ENCODE peak calls at places on chromosomes 7 and 10, in five cellular contexts. One of them, this sample, is unnamed.

GRCh38 chr7:63968629-63969028 is 30.0 kb upstream of the ZNF722 start:
- DNase-seq in fibroblast of lung: no peak
- DNase-seq in HCT116: no peak
- DNase-seq in body of pancreas: no peak
- DNase-seq in choroid plexus epithelial cell: no peak
- DNase-seq in this sample: no peak

GRCh38 chr7:137925754-137926153 is 76.1 kb downstream of the CREB3L2 start:
- DNase-seq in HCT116: no peak
- DNase-seq in fibroblast of lung: no peak
- DNase-seq in choroid plexus epithelial cell: no peak
- DNase-seq in body of pancreas: no peak
- DNase-seq in this sample: no peak

GRCh38 chr10:75231672-75232581 is 3.8 kb downstream of the COMTD1 start:
- DNase-seq in fibroblast of lung: no peak
- DNase-seq in body of pancreas: peak; percentile 1
- DNase-seq in choroid plexus epithelial cell: no peak
- DNase-seq in HCT116: no peak
- DNase-seq in this sample: no peak

GRCh38 chr10:29980084-29980483 is 79.3 kb downstream of the JCAD start:
- DNase-seq in body of pancreas: peak; percentile 60
- DNase-seq in fibroblast of lung: peak; percentile 63
- DNase-seq in choroid plexus epithelial cell: no peak
- DNase-seq in HCT116: no peak
- DNase-seq in this sample: no peak

GRCh38 chr10:97589479-97589878 is at the start of gene C10orf62:
- DNase-seq in choroid plexus epithelial cell: no peak
- DNase-seq in body of pancreas: no peak
- DNase-seq in HCT116: no peak
- DNase-seq in fibroblast of lung: no peak
- DNase-seq in this sample: no peak

GRCh38 chr7:55034776-55035175 is 16.0 kb downstream of the EGFR start:
- DNase-seq in fibroblast of lung: no peak
- DNase-seq in HCT116: no peak
- DNase-seq in choroid plexus epithelial cell: no peak
- DNase-seq in body of pancreas: no peak
- DNase-seq in this sample: no peak

GRCh38 chr7:1626769-1627168 is 43.3 kb upstream of the ELFN1 start:
- DNase-seq in choroid plexus epithelial cell: no peak
- DNase-seq in body of pancreas: no peak
- DNase-seq in fibroblast of lung: no peak
- DNase-seq in HCT116: no peak
- DNase-seq in this sample: no peak

GRCh38 chr7:47844311-47844710 is 104.0 kb downstream of the PKD1L1 start:
- DNase-seq in choroid plexus epithelial cell: no peak
- DNase-seq in HCT116: no peak
- DNase-seq in body of pancreas: no peak
- DNase-seq in fibroblast of lung: no peak
- DNase-seq in this sample: no peak

GRCh38 chr10:42491801-42492200 is 146.6 kb downstream of the ZNF33B start:
- DNase-seq in choroid plexus epithelial cell: no peak
- DNase-seq in body of pancreas: no peak
- DNase-seq in HCT116: no peak
- DNase-seq in fibroblast of lung: no peak
- DNase-seq in this sample: no peak

GRCh38 chr10:49375611-49376010 is 20.3 kb downstream of the DRGX start:
- DNase-seq in HCT116: no peak
- DNase-seq in choroid plexus epithelial cell: no peak
- DNase-seq in body of pancreas: no peak
- DNase-seq in fibroblast of lung: no peak
- DNase-seq in this sample: no peak

GRCh38 chr7:19116121-19117080 is 1.0 kb downstream of the TWIST1 start:
- DNase-seq in choroid plexus epithelial cell: peak; percentile 61
- DNase-seq in HCT116: no peak
- DNase-seq in fibroblast of lung: peak; percentile 30
- DNase-seq in body of pancreas: no peak
- DNase-seq in this sample: peak; percentile 27

GRCh38 chr7:38142736-38143135 is 35.3 kb upstream of the STARD3NL start:
- DNase-seq in choroid plexus epithelial cell: no peak
- DNase-seq in HCT116: no peak
- DNase-seq in body of pancreas: no peak
- DNase-seq in fibroblast of lung: no peak
- DNase-seq in this sample: no peak

GRCh38 chr7:43484678-43485355 is 98.1 kb upstream of the STK17A start:
- DNase-seq in body of pancreas: no peak
- DNase-seq in fibroblast of lung: no peak
- DNase-seq in HCT116: no peak
- DNase-seq in choroid plexus epithelial cell: no peak
- DNase-seq in this sample: no peak

GRCh38 chr7:17996442-17997223 is 31.0 kb downstream of the PRPS1L1 start:
- DNase-seq in HCT116: no peak
- DNase-seq in fibroblast of lung: no peak
- DNase-seq in body of pancreas: no peak
- DNase-seq in choroid plexus epithelial cell: no peak
- DNase-seq in this sample: no peak

GRCh38 chr7:38902443-38902842 is 6.5 kb downstream of the VPS41 start:
- DNase-seq in fibroblast of lung: no peak
- DNase-seq in body of pancreas: no peak
- DNase-seq in choroid plexus epithelial cell: no peak
- DNase-seq in HCT116: no peak
- DNase-seq in this sample: no peak

GRCh38 chr10:96832721-96833219 is 672 bp downstream of the LCOR start:
- DNase-seq in fibroblast of lung: peak; percentile 67
- DNase-seq in body of pancreas: peak; percentile 84
- DNase-seq in choroid plexus epithelial cell: peak; percentile 75
- DNase-seq in HCT116: peak; percentile 28
- DNase-seq in this sample: peak; percentile 53

GRCh38 chr10:126634915-126635314 is 35.6 kb downstream of the C10orf90 start:
- DNase-seq in fibroblast of lung: no peak
- DNase-seq in body of pancreas: no peak
- DNase-seq in choroid plexus epithelial cell: peak; percentile 11
- DNase-seq in HCT116: no peak
- DNase-seq in this sample: no peak

GRCh38 chr10:22713853-22714523 is 390 bp downstream of the PIP4K2A start:
- DNase-seq in choroid plexus epithelial cell: peak; percentile 36
- DNase-seq in fibroblast of lung: no peak
- DNase-seq in body of pancreas: peak; percentile 35
- DNase-seq in HCT116: no peak
- DNase-seq in this sample: no peak

GRCh38 chr7:22589641-22590141 is 89.7 kb upstream of the STEAP1B start:
- DNase-seq in fibroblast of lung: peak; percentile 88
- DNase-seq in body of pancreas: no peak
- DNase-seq in HCT116: no peak
- DNase-seq in choroid plexus epithelial cell: peak; percentile 51
- DNase-seq in this sample: peak; percentile 73

GRCh38 chr7:120160166-120160565 is 112.8 kb upstream of the KCND2 start:
- DNase-seq in choroid plexus epithelial cell: no peak
- DNase-seq in body of pancreas: no peak
- DNase-seq in fibroblast of lung: no peak
- DNase-seq in HCT116: no peak
- DNase-seq in this sample: no peak

GRCh38 chr10:105063796-105064195 is 422.7 kb downstream of the SORCS3 start:
- DNase-seq in fibroblast of lung: peak; percentile 3
- DNase-seq in choroid plexus epithelial cell: peak; percentile 1
- DNase-seq in HCT116: peak; percentile 2
- DNase-seq in body of pancreas: peak; percentile 73
- DNase-seq in this sample: no peak

GRCh38 chr10:49141541-49142332 is 7.9 kb upstream of the FAM170B start:
- DNase-seq in choroid plexus epithelial cell: no peak
- DNase-seq in body of pancreas: no peak
- DNase-seq in HCT116: no peak
- DNase-seq in fibroblast of lung: no peak
- DNase-seq in this sample: no peak

GRCh38 chr10:119516381-119517234 is 25.9 kb downstream of the RGS10 start:
- DNase-seq in choroid plexus epithelial cell: peak; percentile 75
- DNase-seq in HCT116: no peak
- DNase-seq in body of pancreas: no peak
- DNase-seq in fibroblast of lung: no peak
- DNase-seq in this sample: no peak

GRCh38 chr7:139758388-139758787 is 19.4 kb downstream of the HIPK2 start:
- DNase-seq in body of pancreas: no peak
- DNase-seq in choroid plexus epithelial cell: no peak
- DNase-seq in HCT116: no peak
- DNase-seq in fibroblast of lung: no peak
- DNase-seq in this sample: no peak

GRCh38 chr7:101934618-101935017 is 117.2 kb downstream of the CUX1 start:
- DNase-seq in HCT116: no peak
- DNase-seq in choroid plexus epithelial cell: no peak
- DNase-seq in fibroblast of lung: no peak
- DNase-seq in body of pancreas: no peak
- DNase-seq in this sample: no peak
- H3K4me3 ChIP-seq in HCT116: no peak overlapping the region
- H3K4me3 ChIP-seq in choroid plexus epithelial cell: no peak overlapping the region
- H3K4me3 ChIP-seq in fibroblast of lung: no peak overlapping the region
- H3K4me3 ChIP-seq in body of pancreas: no peak overlapping the region
- H3K4me3 ChIP-seq in this sample: no peak overlapping the region

DNA sequence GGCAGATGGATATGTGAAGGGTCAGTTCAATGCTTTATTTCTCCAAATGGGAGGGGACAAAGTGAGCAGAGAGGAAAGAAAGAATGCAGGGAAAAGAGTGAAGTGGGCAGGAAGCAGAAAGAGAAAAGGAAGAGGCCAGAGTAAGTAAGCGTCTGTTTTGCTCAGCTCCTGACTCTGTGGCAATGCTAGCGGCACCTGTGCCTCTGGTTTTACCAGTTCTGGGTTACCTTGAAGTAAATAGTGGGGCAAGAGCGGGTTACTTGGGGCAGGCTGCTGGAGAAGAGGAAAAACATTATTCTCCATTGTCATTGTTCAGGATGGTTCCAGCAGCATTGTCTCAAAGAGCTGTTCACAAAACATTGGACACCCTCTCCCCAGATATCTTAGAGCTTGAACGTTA is 1.9 kb downstream of the TAS2R40 start:
- DNase-seq in body of pancreas: no peak
- DNase-seq in choroid plexus epithelial cell: no peak
- DNase-seq in fibroblast of lung: no peak
- DNase-seq in HCT116: no peak
- DNase-seq in this sample: no peak
- TF ChIP-seq CTCF in body of pancreas: no peak
- TF ChIP-seq CTCF in choroid plexus epithelial cell: no peak
- TF ChIP-seq CTCF in fibroblast of lung: no peak
- TF ChIP-seq CTCF in HCT116: no peak
- TF ChIP-seq CTCF in this sample: no peak

DNA sequence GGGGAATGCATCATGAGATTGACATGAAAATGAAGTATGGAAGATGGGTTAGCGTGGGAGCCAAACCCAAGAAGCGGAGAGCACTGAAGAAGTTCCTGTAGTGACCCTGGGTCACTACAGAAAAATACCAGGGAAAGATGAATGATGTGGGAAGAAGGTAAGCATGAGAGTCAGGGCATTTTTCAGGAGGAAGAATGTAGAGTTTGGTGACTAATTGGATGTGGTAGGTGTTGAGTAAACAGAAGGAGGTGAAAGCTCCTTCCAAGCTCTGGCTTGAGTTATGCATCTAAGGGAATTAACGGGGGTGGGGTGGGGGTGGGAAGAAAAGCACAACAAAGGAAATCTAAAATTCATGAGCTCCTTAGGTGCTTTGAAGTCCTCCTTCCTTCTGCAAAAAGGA is 238.1 kb upstream of the AOAH start:
- DNase-seq in fibroblast of lung: no peak
- DNase-seq in HCT116: no peak
- DNase-seq in body of pancreas: no peak
- DNase-seq in choroid plexus epithelial cell: no peak
- DNase-seq in this sample: no peak
- H3K4me3 ChIP-seq in fibroblast of lung: no peak overlapping the region
- H3K4me3 ChIP-seq in HCT116: no peak overlapping the region
- H3K4me3 ChIP-seq in body of pancreas: no peak overlapping the region
- H3K4me3 ChIP-seq in choroid plexus epithelial cell: no peak overlapping the region
- H3K4me3 ChIP-seq in this sample: no peak overlapping the region

DNA sequence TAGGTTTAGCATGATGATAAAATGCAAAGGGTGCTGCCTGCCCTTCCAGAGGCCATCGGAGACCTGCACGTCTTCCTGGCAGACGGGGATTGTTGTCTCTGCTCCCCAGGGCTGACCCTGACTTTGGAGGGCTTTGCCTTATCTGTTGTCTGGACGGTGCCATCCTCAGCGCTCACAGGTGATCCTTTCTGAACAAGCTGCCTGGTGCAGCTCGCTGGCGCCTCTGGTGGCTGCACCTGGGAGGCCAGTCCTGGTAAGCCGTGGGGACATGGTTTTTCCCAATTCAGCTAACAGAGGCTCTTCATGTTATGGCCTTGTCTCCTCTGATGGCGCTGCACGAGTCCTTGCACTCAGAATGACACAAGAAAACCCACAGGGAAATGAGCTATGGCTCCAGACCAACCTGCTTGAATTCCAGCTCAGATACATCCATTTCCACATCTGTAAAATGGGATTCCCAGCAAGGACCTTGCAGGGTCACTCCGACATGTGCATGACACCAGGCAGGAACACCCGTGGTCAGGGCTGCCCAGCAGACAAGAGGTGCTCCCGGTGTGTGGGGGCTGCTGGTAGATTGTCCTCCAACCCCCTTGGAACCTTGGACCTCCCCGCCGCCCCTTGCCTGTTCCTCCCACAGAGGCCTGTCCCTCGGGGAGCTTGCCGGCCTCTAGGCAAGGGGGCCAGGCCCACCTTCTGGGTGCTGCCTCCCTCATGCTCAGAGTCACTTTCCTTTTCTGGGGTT is 50.4 kb upstream of the SHH start:
- DNase-seq in body of pancreas: no peak
- DNase-seq in fibroblast of lung: no peak
- DNase-seq in HCT116: no peak
- DNase-seq in choroid plexus epithelial cell: no peak
- DNase-seq in this sample: no peak
- TF ChIP-seq CTCF in body of pancreas: no peak
- TF ChIP-seq CTCF in fibroblast of lung: peak; percentile 5
- TF ChIP-seq CTCF in HCT116: peak; percentile 58
- TF ChIP-seq CTCF in choroid plexus epithelial cell: peak; percentile 29
- TF ChIP-seq CTCF in this sample: peak; percentile 60